ENCODE peak calls at places on chromosomes 12 and 14, in eight cellular contexts. A, R, N, L, H, O, Q and E are unnamed samples.

GRCh38 chr14:22106700-22107697 is 433.4 kb upstream of the OR4E1 start:
- DNase-seq in A (no peak), R (no peak), N (no peak), L (no peak), H (no peak), O (peak), Q (no peak), E (no peak)

GRCh38 chr12:26632746-26633145 is 200.2 kb downstream of the ITPR2 start:
- DNase-seq in A (no peak), R (no peak), N (no peak), L (no peak), H (no peak), O (no peak), Q (no peak), E (no peak)

GRCh38 chr12:122951406-122951805 is 14.9 kb downstream of the ABCB9 start:
- DNase-seq in A (no peak), R (no peak), N (no peak), L (no peak), H (no peak), O (peak), Q (peak), E (no peak)

GRCh38 chr14:60931206-60931605 is 49.7 kb downstream of the TRMT5 start:
- DNase-seq in A (no peak), R (no peak), N (peak), L (no peak), H (no peak), O (no peak), Q (no peak), E (no peak)

GRCh38 chr12:107864235-107864634 is 89.7 kb downstream of the ASCL4 start:
- DNase-seq in A (no peak), R (no peak), N (no peak), L (no peak), H (no peak), O (no peak), Q (no peak), E (no peak)

GRCh38 chr14:24965934-24966593 is 83.9 kb downstream of the STXBP6 start:
- DNase-seq in A (peak), R (no peak), N (peak), L (no peak), H (no peak), O (no peak), Q (no peak), E (peak)

GRCh38 chr12:10179871-10180270 is 1.0 kb downstream of the TMEM52B start:
- DNase-seq in A (no peak), R (no peak), N (no peak), L (no peak), H (no peak), O (no peak), Q (no peak), E (no peak)

GRCh38 chr14:48805315-48805714 is 780.9 kb downstream of the RPS29 start:
- DNase-seq in A (no peak), R (no peak), N (no peak), L (no peak), H (no peak), O (no peak), Q (no peak), E (no peak)

GRCh38 chr12:101172316-101172715 is 37.7 kb downstream of the SLC5A8 start:
- DNase-seq in A (peak), R (peak), N (no peak), L (no peak), H (no peak), O (no peak), Q (no peak), E (no peak)

GRCh38 chr14:20606190-20606901 is 15.2 kb upstream of the RNASE12 start:
- DNase-seq in A (peak), R (no peak), N (no peak), L (no peak), H (no peak), O (no peak), Q (peak), E (no peak)

GRCh38 chr14:43687866-43688265 is 819.2 kb downstream of the FSCB start:
- DNase-seq in A (peak), R (no peak), N (no peak), L (no peak), H (no peak), O (peak), Q (peak), E (no peak)

GRCh38 chr12:522692-523378 is 63.1 kb downstream of the B4GALNT3 start:
- DNase-seq in A (no peak), R (no peak), N (no peak), L (no peak), H (no peak), O (no peak), Q (no peak), E (no peak)

GRCh38 chr12:58787021-58787760 is 133.1 kb downstream of the LRIG3 start:
- DNase-seq in A (no peak), R (no peak), N (no peak), L (no peak), H (no peak), O (no peak), Q (peak), E (no peak)

GRCh38 chr12:30796891-30797371 is 42.2 kb upstream of the CAPRIN2 start:
- DNase-seq in A (peak), R (no peak), N (no peak), L (no peak), H (no peak), O (peak), Q (peak), E (no peak)

GRCh38 chr12:53068811-53069585 is 10.2 kb downstream of the SPRYD3 start:
- DNase-seq in A (peak), R (no peak), N (peak), L (no peak), H (no peak), O (peak), Q (no peak), E (no peak)

GRCh38 chr12:6067152-6067916 is 57.1 kb downstream of the VWF start:
- DNase-seq in A (peak), R (no peak), N (no peak), L (no peak), H (peak), O (peak), Q (peak), E (no peak)

GRCh38 chr12:26231930-26232329 is 36.6 kb downstream of the SSPN start:
- DNase-seq in A (no peak), R (no peak), N (no peak), L (no peak), H (no peak), O (no peak), Q (no peak), E (no peak)

GRCh38 chr12:91442535-91442934 is 259.9 kb upstream of the DCN start:
- DNase-seq in A (no peak), R (no peak), N (no peak), L (no peak), H (no peak), O (no peak), Q (no peak), E (no peak)

GRCh38 chr12:63362801-63363200 is 211.8 kb upstream of the AVPR1A start:
- DNase-seq in A (no peak), R (no peak), N (no peak), L (no peak), H (no peak), O (no peak), Q (peak), E (no peak)

GRCh38 chr12:57126061-57126460 is 2.2 kb upstream of the LRP1 start:
- DNase-seq in A (no peak), R (no peak), N (no peak), L (no peak), H (no peak), O (no peak), Q (no peak), E (no peak)

GRCh38 chr14:80764496-80764895 is 177.0 kb downstream of the CEP128 start:
- DNase-seq in A (no peak), R (no peak), N (no peak), L (no peak), H (no peak), O (no peak), Q (peak), E (no peak)

GRCh38 chr12:1277905-1278304 is 286.9 kb downstream of the ERC1 start:
- DNase-seq in A (no peak), R (no peak), N (no peak), L (peak), H (no peak), O (no peak), Q (no peak), E (no peak)

GRCh38 chr14:93114713-93115068 is 1.0 kb downstream of the ITPK1 start:
- DNase-seq in A (no peak), R (no peak), N (peak), L (no peak), H (no peak), O (no peak), Q (no peak), E (no peak)

GRCh38 chr12:92431146-92431545 is 271.6 kb upstream of the PLEKHG7 start:
- DNase-seq in A (no peak), R (no peak), N (no peak), L (peak), H (no peak), O (no peak), Q (no peak), E (no peak)

GRCh38 chr12:8036366-8036765 is 3.9 kb downstream of the FOXJ2 start:
- DNase-seq in A (no peak), R (no peak), N (peak), L (no peak), H (no peak), O (no peak), Q (no peak), E (no peak)

GRCh38 chr14:100405752-100406455 is 82.8 kb downstream of the SLC25A47 start:
- DNase-seq in A (no peak), R (no peak), N (no peak), L (no peak), H (no peak), O (no peak), Q (no peak), E (no peak)

GRCh38 chr14:19895282-19895681 is 20.3 kb downstream of the OR4K2 start:
- DNase-seq in A (no peak), R (no peak), N (no peak), L (no peak), H (no peak), O (no peak), Q (no peak), E (no peak)

GRCh38 chr12:34597548-34598351 is 575.5 kb downstream of the ALG10 start:
- DNase-seq in A (no peak), R (no peak), N (peak), L (peak), H (no peak), O (no peak), Q (no peak), E (no peak)

GRCh38 chr12:68980476-68981212 is 47.7 kb upstream of the CPM start:
- DNase-seq in A (no peak), R (no peak), N (no peak), L (no peak), H (no peak), O (no peak), Q (peak), E (no peak)

GRCh38 chr12:24155042-24155441 is 205.6 kb upstream of the SOX5 start:
- DNase-seq in A (no peak), R (no peak), N (no peak), L (no peak), H (no peak), O (no peak), Q (no peak), E (no peak)

DNA sequence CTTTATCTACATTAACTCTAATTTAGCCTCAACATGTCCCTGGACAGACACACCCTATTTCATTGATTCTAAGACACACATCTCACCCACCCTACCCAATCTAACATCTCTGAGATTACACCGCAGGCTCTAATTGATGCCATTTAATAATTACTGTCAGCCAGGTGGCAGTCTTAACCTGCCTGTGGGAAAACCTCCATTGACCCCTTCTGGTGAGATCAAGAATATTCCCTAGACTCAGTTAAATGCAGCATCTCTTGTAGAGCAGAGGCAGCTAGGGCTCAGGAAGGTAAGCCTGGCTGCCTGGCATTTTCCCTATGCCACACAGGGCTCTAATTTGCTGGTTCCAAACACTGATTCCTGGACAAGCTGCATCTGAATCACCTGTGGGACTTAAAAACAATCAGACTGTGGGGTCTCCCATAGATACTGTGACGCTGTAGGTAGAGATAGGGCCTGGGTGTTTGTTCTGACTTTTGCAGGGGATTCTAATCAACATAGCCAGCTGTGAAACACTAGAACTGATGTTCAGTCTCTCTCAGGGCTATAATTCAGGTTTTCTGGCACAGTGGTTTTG is 14.3 kb downstream of the MCRS1 start:
- DNase-seq in A (no peak), R (no peak), N (no peak), L (peak), H (no peak), O (peak), Q (peak), E (no peak)
- TF ChIP-seq CTCF in A (peak), R (no peak), N (peak), L (peak), H (peak), O (peak), Q (peak), E (peak)

DNA sequence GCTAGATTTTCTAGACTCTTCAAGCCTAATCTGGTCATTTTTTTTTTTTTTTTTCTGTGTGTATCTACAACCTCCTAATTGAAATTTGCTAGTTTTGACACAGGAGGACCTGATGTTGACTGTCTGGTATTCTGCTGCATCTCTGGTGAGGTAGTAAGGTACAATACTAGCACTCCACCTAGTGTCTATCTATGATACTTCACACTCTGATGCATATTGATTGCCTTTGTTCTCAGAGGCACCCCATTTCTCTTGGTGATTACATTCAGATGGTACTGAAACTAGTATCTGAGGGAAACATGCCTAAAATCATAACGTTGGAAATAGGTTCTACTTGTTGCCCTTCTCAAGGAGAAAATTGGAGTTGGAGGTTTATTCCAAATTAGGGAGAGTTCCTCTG is 930.5 kb upstream of the NOVA1 start:
- DNase-seq in A (peak), R (no peak), N (no peak), L (no peak), H (no peak), O (peak), Q (peak), E (no peak)
- TF ChIP-seq CTCF in A (peak), R (peak), N (no peak), L (no peak), H (no peak), O (peak), Q (peak), E (peak)

GRCh38 chr12:105319691-105320209 is 10.7 kb upstream of the C12orf75 start:
- DNase-seq in A (no peak), R (no peak), N (no peak), L (no peak), H (no peak), O (no peak), Q (no peak), E (no peak)
- TF ChIP-seq CTCF in A (no peak), R (no peak), N (no peak), L (no peak), H (no peak), O (no peak), Q (no peak), E (no peak)

GRCh38 chr14:64937821-64938193 is 4.7 kb downstream of the GPX2 start:
- DNase-seq in A (peak), R (no peak), N (no peak), L (no peak), H (no peak), O (no peak), Q (peak), E (no peak)
- TF ChIP-seq CTCF in A (peak), R (no peak), N (no peak), L (no peak), H (no peak), O (no peak), Q (peak), E (peak)

DNA sequence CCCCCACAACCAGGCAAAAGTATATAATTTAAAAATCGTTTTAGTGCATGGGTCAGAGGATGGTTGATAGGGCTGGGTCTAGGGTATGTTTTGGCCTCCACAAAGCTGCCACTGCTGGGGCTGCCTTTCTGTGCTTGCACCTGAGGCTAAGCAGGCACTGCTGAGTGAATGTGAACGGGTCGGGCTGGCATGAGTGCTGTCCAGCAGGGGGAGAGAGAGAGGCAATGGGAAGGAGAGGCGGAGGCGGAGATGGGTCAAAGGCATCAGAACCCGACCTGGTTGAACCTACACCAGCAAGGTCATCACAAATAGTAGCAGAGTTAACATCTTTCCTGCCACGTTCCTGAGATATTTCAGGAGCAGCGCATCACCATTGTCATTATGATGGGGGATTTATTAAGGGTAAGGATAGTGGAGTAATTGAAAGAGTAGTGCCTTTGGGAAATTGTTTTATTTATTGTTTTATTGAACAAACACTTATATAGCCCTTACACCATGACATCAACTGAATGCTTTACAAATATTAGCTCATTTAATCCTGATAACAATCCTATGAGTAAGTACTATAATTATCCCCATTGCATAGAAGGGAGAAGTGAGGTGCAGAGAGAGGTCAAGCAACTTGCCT is 5.8 kb upstream of the NRXN3 start:
- DNase-seq in A (no peak), R (no peak), N (no peak), L (peak), H (no peak), O (peak), Q (peak), E (no peak)
- TF ChIP-seq CTCF in A (peak), R (peak), N (no peak), L (peak), H (no peak), O (no peak), Q (peak), E (peak)

GRCh38 chr14:104820669-104821228 is 19.8 kb downstream of the ZBTB42 start:
- DNase-seq in A (peak), R (no peak), N (no peak), L (no peak), H (no peak), O (peak), Q (peak), E (no peak)
- TF ChIP-seq CTCF in A (peak), R (no peak), N (peak), L (no peak), H (peak), O (peak), Q (peak), E (peak)